ENCODE peak calls at places on chromosomes 5 and 9, in five cellular contexts. One of them, this sample, is unnamed.

GRCh38 chr5:64612349-64612961 is 77.8 kb upstream of the SHISAL2B start:
- DNase-seq in RWPE2: no peak
- DNase-seq in fibroblast of mammary gland: peak
- DNase-seq in H9: peak
- DNase-seq in pancreas: peak
- DNase-seq in this sample: peak

GRCh38 chr5:152505442-152506042 is 100.5 kb upstream of the NMUR2 start:
- DNase-seq in RWPE2: no peak
- DNase-seq in fibroblast of mammary gland: peak
- DNase-seq in H9: peak
- DNase-seq in pancreas: peak
- DNase-seq in this sample: peak

GRCh38 chr5:181173420-181174342 is 26.3 kb downstream of the OR2V2 start:
- DNase-seq in RWPE2: peak
- DNase-seq in fibroblast of mammary gland: peak
- DNase-seq in H9: peak
- DNase-seq in pancreas: no peak
- DNase-seq in this sample: peak

GRCh38 chr9:20950707-20951106 is 80.7 kb downstream of the HACD4 start:
- DNase-seq in RWPE2: no peak
- DNase-seq in fibroblast of mammary gland: no peak
- DNase-seq in H9: no peak
- DNase-seq in pancreas: no peak
- DNase-seq in this sample: no peak

GRCh38 chr5:167855818-167856217 is 435.6 kb upstream of the WWC1 start:
- DNase-seq in RWPE2: no peak
- DNase-seq in fibroblast of mammary gland: no peak
- DNase-seq in H9: no peak
- DNase-seq in pancreas: no peak
- DNase-seq in this sample: no peak

GRCh38 chr5:141753971-141754713 is 72.1 kb upstream of the ARAP3 start:
- DNase-seq in RWPE2: no peak
- DNase-seq in fibroblast of mammary gland: peak
- DNase-seq in H9: peak
- DNase-seq in pancreas: peak
- DNase-seq in this sample: peak

GRCh38 chr5:180135128-180135955 is 63.8 kb upstream of the RNF130 start:
- DNase-seq in RWPE2: peak
- DNase-seq in fibroblast of mammary gland: peak
- DNase-seq in H9: no peak
- DNase-seq in pancreas: peak
- DNase-seq in this sample: peak

GRCh38 chr9:136538599-136539426 is 7.0 kb downstream of the NOTCH1 start:
- DNase-seq in RWPE2: no peak
- DNase-seq in fibroblast of mammary gland: no peak
- DNase-seq in H9: no peak
- DNase-seq in pancreas: no peak
- DNase-seq in this sample: no peak

GRCh38 chr5:514673-515072 is 9.6 kb downstream of the SLC9A3 start:
- DNase-seq in RWPE2: no peak
- DNase-seq in fibroblast of mammary gland: no peak
- DNase-seq in H9: no peak
- DNase-seq in pancreas: no peak
- DNase-seq in this sample: no peak

GRCh38 chr9:137678202-137678601 is 59.4 kb downstream of the EHMT1 start:
- DNase-seq in RWPE2: no peak
- DNase-seq in fibroblast of mammary gland: no peak
- DNase-seq in H9: no peak
- DNase-seq in pancreas: no peak
- DNase-seq in this sample: no peak

GRCh38 chr9:137264067-137264466 is 8.9 kb downstream of the NELFB start:
- DNase-seq in RWPE2: peak
- DNase-seq in fibroblast of mammary gland: no peak
- DNase-seq in H9: no peak
- DNase-seq in pancreas: no peak
- DNase-seq in this sample: no peak